ENCODE peak calls at places on chromosome 12, in seven cellular contexts. R is GM23338, O is sigmoid colon, D is lower leg skin, C is prostate gland, B is pancreas, H is fibroblast of pulmonary artery. G is an unnamed sample.

GRCh38 chr12:32437095-32437515 is 37.7 kb downstream of the FGD4 start:
- DNase-seq in D (no peak), B (no peak), H (peak), O (no peak), C (no peak), R (no peak), G (peak)

GRCh38 chr12:42124764-42125371 is 19.8 kb downstream of the GXYLT1 start:
- DNase-seq in R (no peak), H (no peak), D (no peak), B (no peak), C (no peak), O (no peak), G (no peak)

GRCh38 chr12:122473543-122474323 is 27.0 kb downstream of the ZCCHC8 start:
- DNase-seq in D (peak), O (no peak), R (no peak), C (no peak), B (no peak), H (peak), G (no peak)

GRCh38 chr12:52390739-52391617 is 5.5 kb upstream of the KRT84 start:
- DNase-seq in C (no peak), H (peak), D (no peak), O (peak), R (peak), B (no peak), G (no peak)

GRCh38 chr12:124869011-124869665 is 5.5 kb upstream of the SCARB1 start:
- DNase-seq in O (no peak), H (no peak), R (peak), C (no peak), D (peak), B (no peak), G (no peak)

GRCh38 chr12:6236641-6236940 is 36.4 kb downstream of the CD9 start:
- DNase-seq in B (no peak), C (no peak), D (no peak), R (no peak), O (peak), H (no peak), G (no peak)

GRCh38 chr12:44286336-44286735 is 450.5 kb downstream of the TMEM117 start:
- DNase-seq in C (no peak), D (no peak), R (no peak), O (no peak), H (peak), B (no peak), G (no peak)

GRCh38 chr12:131347732-131348131 is 363.2 kb upstream of the SFSWAP start:
- DNase-seq in B (no peak), C (no peak), O (no peak), D (no peak), H (no peak), R (no peak), G (no peak)

GRCh38 chr12:99455350-99456037 is 192.1 kb upstream of the GARIN6 start:
- DNase-seq in B (no peak), H (no peak), C (no peak), R (peak), D (no peak), O (no peak), G (peak)

GRCh38 chr12:78795934-78796445 is 68.6 kb upstream of the SYT1 start:
- DNase-seq in B (no peak), C (no peak), O (no peak), H (no peak), D (no peak), R (no peak), G (no peak)

GRCh38 chr12:51000245-51000644 is 25.9 kb downstream of the SLC11A2 start:
- DNase-seq in B (no peak), O (no peak), H (no peak), D (no peak), R (no peak), C (no peak), G (no peak)

GRCh38 chr12:52147367-52147972 is 44.3 kb downstream of the KRT80 start:
- DNase-seq in B (peak), C (peak), H (peak), R (no peak), O (peak), D (peak), G (peak)

GRCh38 chr12:57222286-57223190 is 5.9 kb downstream of the NXPH4 start:
- DNase-seq in B (peak), R (peak), D (no peak), O (no peak), H (no peak), C (no peak), G (no peak)

GRCh38 chr12:57219993-57220728 is 3.6 kb downstream of the NXPH4 start:
- DNase-seq in C (no peak), D (no peak), H (no peak), B (no peak), O (no peak), R (peak), G (no peak)

GRCh38 chr12:57219205-57219992 is 2.8 kb downstream of the NXPH4 start:
- DNase-seq in B (no peak), D (no peak), R (no peak), H (no peak), C (no peak), O (no peak), G (no peak)

GRCh38 chr12:57220770-57221168 is 4.2 kb downstream of the NXPH4 start:
- DNase-seq in D (no peak), C (no peak), B (no peak), R (no peak), H (no peak), O (no peak), G (no peak)

DNA sequence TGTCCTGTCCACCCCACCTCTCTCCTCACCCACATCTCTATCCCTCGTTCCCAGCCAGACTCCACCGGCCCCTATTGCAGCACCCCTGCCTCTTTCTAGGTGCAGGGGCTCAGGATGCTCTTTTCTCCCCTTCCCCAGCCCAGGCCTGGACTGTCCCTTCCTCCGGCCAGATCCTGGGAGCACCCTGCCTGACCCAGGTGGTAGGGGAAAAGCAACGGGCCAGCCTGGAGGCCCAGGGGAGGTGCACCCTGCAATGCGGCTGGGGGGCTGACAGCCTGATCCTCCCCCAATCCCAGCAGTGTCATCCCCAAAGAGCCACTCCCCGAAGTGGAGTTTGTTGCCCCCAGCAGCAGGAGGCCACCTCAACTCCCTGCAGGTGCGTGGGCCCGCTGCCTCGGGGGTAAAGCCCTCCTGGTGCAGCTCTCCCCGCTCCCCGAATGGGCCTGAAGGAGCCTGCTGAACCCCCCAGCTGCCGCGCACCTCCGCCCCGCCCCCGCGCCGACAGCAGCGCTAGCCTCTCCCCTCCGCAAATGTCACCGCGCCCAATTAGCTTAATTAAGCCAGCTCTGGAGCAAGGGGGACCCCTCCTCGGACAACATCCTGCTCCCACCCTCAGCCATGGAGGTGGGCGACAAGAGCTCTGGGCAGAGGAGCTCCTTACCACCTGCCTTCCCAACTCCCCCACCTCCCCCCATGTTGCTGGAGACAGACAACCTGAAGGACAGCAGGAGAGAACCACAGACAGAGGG is 4.7 kb downstream of the NXPH4 start:
- DNase-seq in H (no peak), R (no peak), C (no peak), B (no peak), O (no peak), D (no peak), G (no peak)
- H3K4me3 ChIP-seq in H (no peak), R (peak), C (no peak), B (no peak), O (no peak), D (no peak), G (no peak)

DNA sequence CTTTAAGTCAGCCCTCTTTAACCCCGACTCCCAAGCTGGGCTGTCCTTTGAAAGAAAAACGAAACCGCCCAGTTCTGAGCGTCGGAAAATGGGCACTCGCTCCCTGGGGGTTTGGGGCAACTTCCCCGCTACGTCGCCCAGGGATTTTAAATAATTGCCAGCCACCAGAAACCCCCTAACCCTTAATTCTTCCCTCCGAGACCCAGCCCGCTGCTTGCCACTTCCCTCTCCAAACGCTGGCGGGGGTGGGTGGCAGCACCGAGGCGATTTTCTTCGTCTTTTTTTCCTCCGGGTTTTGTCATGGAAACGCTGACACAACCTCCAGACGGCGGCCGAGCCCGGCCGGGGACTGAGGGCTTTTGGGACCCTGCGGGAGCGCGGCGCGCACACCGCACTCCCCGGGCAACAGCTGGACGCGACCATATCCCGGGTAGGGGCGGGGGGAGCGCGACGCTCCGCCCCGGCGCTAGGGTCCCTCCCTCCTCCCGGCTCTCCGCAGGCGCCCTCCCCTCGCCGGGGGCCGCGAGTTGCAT is at the start of gene CHST11:
- DNase-seq in R (peak), O (peak), D (peak), C (peak), H (peak), B (peak), G (peak)
- TF ChIP-seq CTCF in R (peak), O (peak), D (no peak), C (peak), H (peak), B (peak), G (no peak)

GRCh38 chr12:117360222-117360550 is 1.2 kb downstream of the NOS1 start:
- DNase-seq in B (no peak), D (no peak), H (no peak), R (peak), C (no peak), O (no peak), G (no peak)
- H3K4me3 ChIP-seq in B (no peak), D (peak), H (no peak), R (peak), C (peak), O (no peak), G (peak)

GRCh38 chr12:116202433-116202832 is 75.1 kb downstream of the MED13L start:
- DNase-seq in H (no peak), O (no peak), D (no peak), B (no peak), R (peak), C (no peak), G (no peak)

GRCh38 chr12:116204169-116204568 is 73.3 kb downstream of the MED13L start:
- DNase-seq in B (no peak), D (no peak), C (no peak), O (no peak), R (no peak), H (no peak), G (no peak)

GRCh38 chr12:116201359-116201758 is 76.1 kb downstream of the MED13L start:
- DNase-seq in D (no peak), R (no peak), O (no peak), H (no peak), C (no peak), B (no peak), G (no peak)

GRCh38 chr12:116201908-116202307 is 75.6 kb downstream of the MED13L start:
- DNase-seq in B (no peak), R (no peak), O (no peak), H (no peak), C (no peak), D (no peak), G (no peak)

DNA sequence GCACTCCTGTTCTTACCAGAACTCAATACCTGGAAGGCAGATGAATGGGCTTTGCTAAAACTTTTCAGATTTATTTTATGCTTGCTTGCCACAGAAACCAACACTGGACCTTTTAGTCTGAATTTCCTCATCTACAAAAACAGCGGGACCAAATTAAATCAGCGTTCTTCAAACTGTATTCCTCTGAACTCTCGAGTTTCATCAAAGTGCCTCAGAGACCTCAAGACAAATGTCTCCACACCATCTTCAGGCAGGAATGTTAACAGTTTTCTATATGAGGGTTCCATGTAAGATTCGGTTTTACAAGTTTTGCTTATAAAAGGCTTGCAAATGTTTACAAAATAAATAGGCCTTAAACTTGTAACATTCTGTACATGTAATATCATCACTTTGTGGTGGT is 74.6 kb downstream of the MED13L start:
- DNase-seq in B (no peak), O (no peak), R (peak), C (no peak), H (no peak), D (no peak), G (no peak)
- TF ChIP-seq CTCF in B (no peak), O (no peak), R (peak), C (no peak), H (peak), D (no peak), G (no peak)

DNA sequence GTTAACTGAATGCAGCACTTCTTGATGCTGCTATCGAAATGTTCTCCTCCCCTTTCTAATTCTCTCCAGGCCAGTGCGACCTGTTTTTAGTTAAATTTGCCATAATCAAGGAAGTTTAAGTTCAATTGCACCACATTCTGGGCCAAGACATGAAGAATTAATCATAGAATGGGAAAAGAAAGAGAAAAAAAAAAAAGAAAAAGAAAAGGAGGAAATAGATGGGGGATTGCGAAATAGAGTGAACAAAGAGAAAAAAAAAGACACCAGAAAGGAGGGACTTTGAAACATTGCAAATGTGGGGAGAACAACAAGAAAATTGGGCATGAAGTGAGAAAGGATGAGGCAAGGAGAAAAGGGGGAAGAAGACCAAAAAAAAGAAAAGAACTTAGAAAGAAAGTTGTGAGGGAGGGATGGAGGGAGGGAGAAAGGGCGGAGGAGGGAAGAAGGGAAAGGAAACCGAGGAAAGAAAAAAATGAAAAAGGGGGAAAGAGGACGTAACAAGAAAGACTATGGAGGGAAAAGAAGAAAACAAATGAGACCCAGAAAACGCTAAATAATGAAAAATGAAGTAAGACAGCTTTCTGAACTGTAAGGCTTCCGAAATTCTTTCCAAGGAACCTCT is 32.8 kb upstream of the TBX5 start:
- DNase-seq in C (no peak), O (no peak), B (no peak), H (no peak), D (no peak), R (no peak), G (no peak)
- H3K4me3 ChIP-seq in C (no peak), O (no peak), B (no peak), H (no peak), D (no peak), R (peak), G (no peak)

GRCh38 chr12:102736328-102736727 is 180.7 kb downstream of the PAH start:
- DNase-seq in D (no peak), C (no peak), O (no peak), H (no peak), B (no peak), R (no peak), G (no peak)

GRCh38 chr12:102741196-102741595 is 175.8 kb downstream of the PAH start:
- DNase-seq in R (no peak), C (no peak), O (no peak), H (no peak), B (no peak), D (no peak), G (no peak)

GRCh38 chr12:102735104-102735503 is 181.9 kb downstream of the PAH start:
- DNase-seq in O (no peak), D (no peak), H (no peak), C (no peak), B (no peak), R (no peak), G (no peak)

GRCh38 chr12:102740157-102741032 is 176.6 kb downstream of the PAH start:
- DNase-seq in R (peak), D (no peak), C (no peak), H (peak), O (no peak), B (no peak), G (no peak)
- TF ChIP-seq CTCF in R (peak), D (no peak), C (peak), H (peak), O (no peak), B (no peak), G (peak)

DNA sequence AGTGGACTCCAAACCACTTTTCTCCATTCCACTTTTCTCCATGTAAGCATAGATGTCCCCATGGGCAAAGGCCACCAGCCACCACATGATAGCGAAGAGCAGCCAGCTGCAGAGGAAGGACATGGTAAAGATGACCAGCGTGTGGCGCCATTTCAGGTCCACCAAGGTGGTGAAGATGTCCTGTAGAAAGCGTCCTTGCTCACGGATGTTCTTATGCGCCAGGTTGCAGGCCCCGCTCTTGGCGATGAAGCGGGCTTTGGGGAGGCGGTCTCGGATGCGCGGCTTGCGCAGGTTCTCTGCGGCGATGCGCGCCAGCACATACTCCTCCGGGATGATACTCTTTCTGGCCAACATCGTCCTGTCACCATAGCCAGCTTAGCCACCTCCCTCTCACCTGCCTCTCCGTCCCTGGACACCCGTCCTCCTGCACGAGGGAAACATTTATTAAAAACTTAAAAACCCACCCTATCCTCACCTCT is 1.2 kb downstream of the KCNJ8 start:
- DNase-seq in R (peak), C (no peak), H (peak), B (peak), D (no peak), O (peak), G (no peak)
- H3K4me3 ChIP-seq in R (peak), C (peak), H (peak), B (peak), D (no peak), O (peak), G (no peak)